ENCODE peak calls at places on chromosomes 2 and 18, in nine cellular contexts. One of them, this sample, is unnamed.

GRCh38 chr18:28178720-28179119 is 1.8 kb upstream of the CDH2 start:
- DNase-seq in A549: no peak
- DNase-seq in HepG2: no peak
- DNase-seq in adrenal gland: peak; percentile 32
- DNase-seq in IMR-90: peak; percentile 44
- DNase-seq in esophagus squamous epithelium: no peak
- DNase-seq in sigmoid colon: no peak
- DNase-seq in right lobe of liver: no peak
- DNase-seq in HCT116: no peak
- DNase-seq in this sample: no peak

GRCh38 chr2:85756822-85757435 is 3.1 kb downstream of the ATOH8 start:
- DNase-seq in A549: no peak
- DNase-seq in HepG2: no peak
- DNase-seq in adrenal gland: no peak
- DNase-seq in IMR-90: no peak
- DNase-seq in esophagus squamous epithelium: no peak
- DNase-seq in sigmoid colon: no peak
- DNase-seq in right lobe of liver: peak; percentile 50
- DNase-seq in HCT116: no peak
- DNase-seq in this sample: no peak

GRCh38 chr2:188668017-188668663 is 306.0 kb upstream of the COL3A1 start:
- DNase-seq in A549: no peak
- DNase-seq in HepG2: no peak
- DNase-seq in adrenal gland: no peak
- DNase-seq in IMR-90: peak; percentile 93
- DNase-seq in esophagus squamous epithelium: no peak
- DNase-seq in sigmoid colon: peak; percentile 59
- DNase-seq in right lobe of liver: no peak
- DNase-seq in HCT116: peak; percentile 13
- DNase-seq in this sample: peak; percentile 37

GRCh38 chr2:163132850-163133249 is 294.3 kb upstream of the KCNH7 start:
- DNase-seq in A549: peak; percentile 1
- DNase-seq in HepG2: peak; percentile 5
- DNase-seq in adrenal gland: no peak
- DNase-seq in IMR-90: peak; percentile 2
- DNase-seq in esophagus squamous epithelium: no peak
- DNase-seq in sigmoid colon: no peak
- DNase-seq in right lobe of liver: no peak
- DNase-seq in HCT116: peak; percentile 4
- DNase-seq in this sample: no peak

GRCh38 chr18:65988972-65989371 is 238.2 kb downstream of the CDH7 start:
- DNase-seq in A549: no peak
- DNase-seq in HepG2: no peak
- DNase-seq in adrenal gland: no peak
- DNase-seq in IMR-90: no peak
- DNase-seq in esophagus squamous epithelium: no peak
- DNase-seq in sigmoid colon: no peak
- DNase-seq in right lobe of liver: no peak
- DNase-seq in HCT116: no peak
- DNase-seq in this sample: no peak

GRCh38 chr18:39611381-39612090 is 2045.9 kb upstream of the CELF4 start:
- DNase-seq in A549: no peak
- DNase-seq in HepG2: no peak
- DNase-seq in adrenal gland: no peak
- DNase-seq in IMR-90: peak; percentile 4
- DNase-seq in esophagus squamous epithelium: no peak
- DNase-seq in sigmoid colon: no peak
- DNase-seq in right lobe of liver: no peak
- DNase-seq in HCT116: no peak
- DNase-seq in this sample: no peak

GRCh38 chr18:12886498-12887126 is 2.6 kb upstream of the PTPN2 start:
- DNase-seq in A549: no peak
- DNase-seq in HepG2: peak; percentile 52
- DNase-seq in adrenal gland: no peak
- DNase-seq in IMR-90: no peak
- DNase-seq in esophagus squamous epithelium: no peak
- DNase-seq in sigmoid colon: no peak
- DNase-seq in right lobe of liver: no peak
- DNase-seq in HCT116: no peak
- DNase-seq in this sample: no peak

GRCh38 chr2:166485558-166486193 is 8.4 kb downstream of the SCN7A start:
- DNase-seq in A549: no peak
- DNase-seq in HepG2: no peak
- DNase-seq in adrenal gland: no peak
- DNase-seq in IMR-90: no peak
- DNase-seq in esophagus squamous epithelium: no peak
- DNase-seq in sigmoid colon: no peak
- DNase-seq in right lobe of liver: no peak
- DNase-seq in HCT116: no peak
- DNase-seq in this sample: peak; percentile 57

GRCh38 chr2:54999182-54999581 is 51.1 kb downstream of the RTN4 start:
- DNase-seq in A549: no peak
- DNase-seq in HepG2: no peak
- DNase-seq in adrenal gland: peak; percentile 41
- DNase-seq in IMR-90: peak; percentile 77
- DNase-seq in esophagus squamous epithelium: no peak
- DNase-seq in sigmoid colon: no peak
- DNase-seq in right lobe of liver: no peak
- DNase-seq in HCT116: no peak
- DNase-seq in this sample: no peak

GRCh38 chr18:39966275-39966674 is 1988.8 kb upstream of the PIK3C3 start:
- DNase-seq in A549: no peak
- DNase-seq in HepG2: no peak
- DNase-seq in adrenal gland: no peak
- DNase-seq in IMR-90: no peak
- DNase-seq in esophagus squamous epithelium: no peak
- DNase-seq in sigmoid colon: no peak
- DNase-seq in right lobe of liver: no peak
- DNase-seq in HCT116: no peak
- DNase-seq in this sample: no peak

GRCh38 chr2:176115883-176116813 is at the start of gene HOXD10:
- DNase-seq in A549: peak; percentile 37
- DNase-seq in HepG2: no peak
- DNase-seq in adrenal gland: no peak
- DNase-seq in IMR-90: no peak
- DNase-seq in esophagus squamous epithelium: no peak
- DNase-seq in sigmoid colon: peak; percentile 67
- DNase-seq in right lobe of liver: no peak
- DNase-seq in HCT116: no peak
- DNase-seq in this sample: peak; percentile 96

GRCh38 chr2:26978061-26978596 is 7.7 kb downstream of the MAPRE3 start:
- DNase-seq in A549: no peak
- DNase-seq in HepG2: no peak
- DNase-seq in adrenal gland: peak; percentile 21
- DNase-seq in IMR-90: no peak
- DNase-seq in esophagus squamous epithelium: no peak
- DNase-seq in sigmoid colon: no peak
- DNase-seq in right lobe of liver: peak; percentile 87
- DNase-seq in HCT116: no peak
- DNase-seq in this sample: no peak

GRCh38 chr2:207746131-207746530 is 23.6 kb downstream of the FZD5 start:
- DNase-seq in A549: peak; percentile 41
- DNase-seq in HepG2: peak; percentile 85
- DNase-seq in adrenal gland: peak; percentile 67
- DNase-seq in IMR-90: peak; percentile 79
- DNase-seq in esophagus squamous epithelium: no peak
- DNase-seq in sigmoid colon: no peak
- DNase-seq in right lobe of liver: peak; percentile 49
- DNase-seq in HCT116: peak; percentile 54
- DNase-seq in this sample: peak; percentile 30

DNA sequence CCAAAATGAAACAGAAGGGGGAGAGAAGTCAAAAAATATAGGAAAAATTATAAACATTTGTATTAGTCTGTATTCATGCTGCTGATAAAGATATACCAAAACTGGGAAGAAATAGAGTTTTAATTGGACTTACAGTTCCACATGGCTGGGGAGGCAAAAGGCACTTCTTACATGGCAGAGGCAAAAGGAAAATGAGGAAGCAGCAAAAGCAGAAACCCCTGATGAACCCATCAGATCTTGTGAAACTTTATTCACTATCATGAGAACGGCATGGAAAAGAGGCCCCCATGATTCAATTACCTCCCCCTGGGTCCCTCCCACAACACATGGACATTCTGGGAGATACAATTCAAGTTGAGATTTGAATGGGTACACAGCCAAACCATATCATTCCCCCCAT is 79.1 kb downstream of the ZRANB3 start:
- DNase-seq in A549: no peak
- DNase-seq in HepG2: no peak
- DNase-seq in adrenal gland: no peak
- DNase-seq in IMR-90: no peak
- DNase-seq in esophagus squamous epithelium: no peak
- DNase-seq in sigmoid colon: no peak
- DNase-seq in right lobe of liver: no peak
- DNase-seq in HCT116: no peak
- DNase-seq in this sample: no peak
- H3K9me3 ChIP-seq in A549: peaks cover 10% of the 10 kb centered on the region
- H3K9me3 ChIP-seq in HepG2: peaks cover 25% of the 10 kb centered on the region
- H3K9me3 ChIP-seq in adrenal gland: peaks cover 7% of the 10 kb centered on the region
- H3K9me3 ChIP-seq in IMR-90: peaks cover 3% of the 10 kb centered on the region
- H3K9me3 ChIP-seq in esophagus squamous epithelium: peaks cover 14% of the 10 kb centered on the region
- H3K9me3 ChIP-seq in sigmoid colon: peaks cover 10% of the 10 kb centered on the region
- H3K9me3 ChIP-seq in right lobe of liver: no peaks in the 10 kb centered on the region
- H3K9me3 ChIP-seq in HCT116: no peaks in the 10 kb centered on the region
- H3K9me3 ChIP-seq in this sample: peaks cover 4% of the 10 kb centered on the region

GRCh38 chr2:199463000-199463692 is 5.4 kb upstream of the SATB2 start:
- DNase-seq in A549: peak; percentile 86
- DNase-seq in HepG2: no peak
- DNase-seq in adrenal gland: peak; percentile 79
- DNase-seq in IMR-90: peak; percentile 47
- DNase-seq in esophagus squamous epithelium: no peak
- DNase-seq in sigmoid colon: peak; percentile 70
- DNase-seq in right lobe of liver: peak; percentile 79
- DNase-seq in HCT116: no peak
- DNase-seq in this sample: peak; percentile 63
- TF ChIP-seq POLR2A in A549: no peak
- TF ChIP-seq POLR2A in HepG2: no peak
- TF ChIP-seq POLR2A in adrenal gland: peak; percentile 22
- TF ChIP-seq POLR2A in IMR-90: no peak
- TF ChIP-seq POLR2A in esophagus squamous epithelium: no peak
- TF ChIP-seq POLR2A in sigmoid colon: no peak
- TF ChIP-seq POLR2A in right lobe of liver: no peak
- TF ChIP-seq POLR2A in HCT116: no peak
- TF ChIP-seq POLR2A in this sample: no peak

GRCh38 chr18:14978191-14978590 is 230.2 kb downstream of the ANKRD30B start:
- DNase-seq in A549: no peak
- DNase-seq in HepG2: no peak
- DNase-seq in adrenal gland: no peak
- DNase-seq in IMR-90: no peak
- DNase-seq in esophagus squamous epithelium: no peak
- DNase-seq in sigmoid colon: no peak
- DNase-seq in right lobe of liver: no peak
- DNase-seq in HCT116: no peak
- DNase-seq in this sample: no peak

GRCh38 chr18:14976736-14977430 is 228.9 kb downstream of the ANKRD30B start:
- DNase-seq in A549: no peak
- DNase-seq in HepG2: no peak
- DNase-seq in adrenal gland: no peak
- DNase-seq in IMR-90: no peak
- DNase-seq in esophagus squamous epithelium: no peak
- DNase-seq in sigmoid colon: no peak
- DNase-seq in right lobe of liver: no peak
- DNase-seq in HCT116: no peak
- DNase-seq in this sample: no peak

GRCh38 chr18:14974576-14974975 is 226.6 kb downstream of the ANKRD30B start:
- DNase-seq in A549: no peak
- DNase-seq in HepG2: no peak
- DNase-seq in adrenal gland: no peak
- DNase-seq in IMR-90: no peak
- DNase-seq in esophagus squamous epithelium: no peak
- DNase-seq in sigmoid colon: no peak
- DNase-seq in right lobe of liver: no peak
- DNase-seq in HCT116: no peak
- DNase-seq in this sample: no peak

GRCh38 chr18:14974088-14974487 is 226.1 kb downstream of the ANKRD30B start:
- DNase-seq in A549: no peak
- DNase-seq in HepG2: no peak
- DNase-seq in adrenal gland: no peak
- DNase-seq in IMR-90: no peak
- DNase-seq in esophagus squamous epithelium: no peak
- DNase-seq in sigmoid colon: no peak
- DNase-seq in right lobe of liver: no peak
- DNase-seq in HCT116: no peak
- DNase-seq in this sample: no peak

GRCh38 chr18:14975431-14975830 is 227.5 kb downstream of the ANKRD30B start:
- DNase-seq in A549: no peak
- DNase-seq in HepG2: no peak
- DNase-seq in adrenal gland: no peak
- DNase-seq in IMR-90: no peak
- DNase-seq in esophagus squamous epithelium: no peak
- DNase-seq in sigmoid colon: no peak
- DNase-seq in right lobe of liver: no peak
- DNase-seq in HCT116: no peak
- DNase-seq in this sample: no peak
- H3K9me3 ChIP-seq in A549: no peaks in the 10 kb centered on the region
- H3K9me3 ChIP-seq in HepG2: no peaks in the 10 kb centered on the region
- H3K9me3 ChIP-seq in adrenal gland: no peaks in the 10 kb centered on the region
- H3K9me3 ChIP-seq in IMR-90: peaks cover 18% of the 10 kb centered on the region
- H3K9me3 ChIP-seq in esophagus squamous epithelium: no peaks in the 10 kb centered on the region
- H3K9me3 ChIP-seq in sigmoid colon: no peaks in the 10 kb centered on the region
- H3K9me3 ChIP-seq in right lobe of liver: no peaks in the 10 kb centered on the region
- H3K9me3 ChIP-seq in HCT116: peaks cover 8% of the 10 kb centered on the region
- H3K9me3 ChIP-seq in this sample: no peaks in the 10 kb centered on the region

GRCh38 chr2:128732976-128733431 is 414.3 kb upstream of the HS6ST1 start:
- DNase-seq in A549: no peak
- DNase-seq in HepG2: no peak
- DNase-seq in adrenal gland: no peak
- DNase-seq in IMR-90: peak; percentile 82
- DNase-seq in esophagus squamous epithelium: no peak
- DNase-seq in sigmoid colon: no peak
- DNase-seq in right lobe of liver: no peak
- DNase-seq in HCT116: no peak
- DNase-seq in this sample: no peak
- TF ChIP-seq POLR2A in A549: no peak
- TF ChIP-seq POLR2A in HepG2: no peak
- TF ChIP-seq POLR2A in adrenal gland: no peak
- TF ChIP-seq POLR2A in IMR-90: no peak
- TF ChIP-seq POLR2A in esophagus squamous epithelium: no peak
- TF ChIP-seq POLR2A in sigmoid colon: no peak
- TF ChIP-seq POLR2A in right lobe of liver: no peak
- TF ChIP-seq POLR2A in HCT116: no peak
- TF ChIP-seq POLR2A in this sample: no peak

GRCh38 chr2:41924024-41924423 is 123.8 kb upstream of the PKDCC start:
- DNase-seq in A549: no peak
- DNase-seq in HepG2: no peak
- DNase-seq in adrenal gland: no peak
- DNase-seq in IMR-90: no peak
- DNase-seq in esophagus squamous epithelium: no peak
- DNase-seq in sigmoid colon: peak; percentile 78
- DNase-seq in right lobe of liver: no peak
- DNase-seq in HCT116: no peak
- DNase-seq in this sample: no peak
- H3K9me3 ChIP-seq in A549: no peaks in the 10 kb centered on the region
- H3K9me3 ChIP-seq in HepG2: no peaks in the 10 kb centered on the region
- H3K9me3 ChIP-seq in adrenal gland: no peaks in the 10 kb centered on the region
- H3K9me3 ChIP-seq in IMR-90: no peaks in the 10 kb centered on the region
- H3K9me3 ChIP-seq in esophagus squamous epithelium: no peaks in the 10 kb centered on the region
- H3K9me3 ChIP-seq in sigmoid colon: no peaks in the 10 kb centered on the region
- H3K9me3 ChIP-seq in right lobe of liver: no peaks in the 10 kb centered on the region
- H3K9me3 ChIP-seq in HCT116: no peaks in the 10 kb centered on the region
- H3K9me3 ChIP-seq in this sample: no peaks in the 10 kb centered on the region

This sample was measured in uterus.